ENCODE peak calls at places on chromosomes 13 and 19, in seven cellular contexts. One of them, this sample, is unnamed.

GRCh38 chr13:35957174-35957867 is 173.9 kb downstream of the DCLK1 start:
- DNase-seq in breast epithelium: no peak
- DNase-seq in right lobe of liver: no peak
- DNase-seq in stomach: no peak
- DNase-seq in transverse colon: no peak
- DNase-seq in upper lobe of right lung: no peak
- DNase-seq in GM23338: no peak
- DNase-seq in this sample: no peak

GRCh38 chr13:31016342-31017325 is 84.2 kb downstream of the TEX26 start:
- DNase-seq in breast epithelium: no peak
- DNase-seq in right lobe of liver: no peak
- DNase-seq in upper lobe of right lung: no peak
- DNase-seq in stomach: no peak
- DNase-seq in GM23338: no peak
- DNase-seq in transverse colon: no peak
- DNase-seq in this sample: no peak

GRCh38 chr19:48749571-48750198 is 2.8 kb downstream of the FUT1 start:
- DNase-seq in GM23338: no peak
- DNase-seq in upper lobe of right lung: no peak
- DNase-seq in stomach: no peak
- DNase-seq in right lobe of liver: no peak
- DNase-seq in breast epithelium: no peak
- DNase-seq in transverse colon: no peak
- DNase-seq in this sample: no peak

GRCh38 chr13:60384911-60385310 is 12.1 kb upstream of the TDRD3 start:
- DNase-seq in breast epithelium: no peak
- DNase-seq in stomach: no peak
- DNase-seq in transverse colon: no peak
- DNase-seq in right lobe of liver: no peak
- DNase-seq in upper lobe of right lung: no peak
- DNase-seq in GM23338: no peak
- DNase-seq in this sample: no peak

GRCh38 chr19:30649149-30649548 is 277.0 kb downstream of the ZNF536 start:
- DNase-seq in GM23338: no peak
- DNase-seq in breast epithelium: no peak
- DNase-seq in transverse colon: no peak
- DNase-seq in right lobe of liver: no peak
- DNase-seq in stomach: no peak
- DNase-seq in upper lobe of right lung: no peak
- DNase-seq in this sample: no peak

GRCh38 chr19:51607920-51608562 is 22.2 kb downstream of the SIGLEC5 start:
- DNase-seq in stomach: peak; percentile 75
- DNase-seq in breast epithelium: peak; percentile 84
- DNase-seq in upper lobe of right lung: peak; percentile 91
- DNase-seq in right lobe of liver: peak; percentile 75
- DNase-seq in GM23338: peak; percentile 94
- DNase-seq in transverse colon: peak; percentile 82
- DNase-seq in this sample: peak; percentile 85

GRCh38 chr19:33279430-33280350 is 22.6 kb downstream of the CEBPA start:
- DNase-seq in transverse colon: no peak
- DNase-seq in breast epithelium: no peak
- DNase-seq in GM23338: no peak
- DNase-seq in upper lobe of right lung: no peak
- DNase-seq in stomach: no peak
- DNase-seq in right lobe of liver: no peak
- DNase-seq in this sample: no peak

GRCh38 chr19:15358918-15359317 is 20.7 kb downstream of the AKAP8 start:
- DNase-seq in GM23338: no peak
- DNase-seq in stomach: no peak
- DNase-seq in upper lobe of right lung: no peak
- DNase-seq in breast epithelium: no peak
- DNase-seq in right lobe of liver: no peak
- DNase-seq in transverse colon: no peak
- DNase-seq in this sample: no peak

GRCh38 chr19:49896863-49897621 is at the start of gene IL4I1:
- DNase-seq in breast epithelium: no peak
- DNase-seq in GM23338: no peak
- DNase-seq in upper lobe of right lung: peak; percentile 73
- DNase-seq in right lobe of liver: no peak
- DNase-seq in stomach: no peak
- DNase-seq in transverse colon: peak; percentile 45
- DNase-seq in this sample: no peak

GRCh38 chr13:99260216-99260615 is 2.0 kb upstream of the GPR18 start:
- DNase-seq in transverse colon: no peak
- DNase-seq in right lobe of liver: no peak
- DNase-seq in breast epithelium: no peak
- DNase-seq in stomach: no peak
- DNase-seq in upper lobe of right lung: no peak
- DNase-seq in GM23338: no peak
- DNase-seq in this sample: no peak

GRCh38 chr19:10871711-10872550 is 578 bp downstream of the CARM1 start:
- DNase-seq in breast epithelium: no peak
- DNase-seq in stomach: peak; percentile 41
- DNase-seq in right lobe of liver: peak; percentile 63
- DNase-seq in transverse colon: peak; percentile 44
- DNase-seq in upper lobe of right lung: peak; percentile 81
- DNase-seq in GM23338: peak; percentile 58
- DNase-seq in this sample: peak; percentile 60

GRCh38 chr19:10870955-10871603 is at the start of gene CARM1:
- DNase-seq in breast epithelium: peak; percentile 99
- DNase-seq in GM23338: peak; percentile 96
- DNase-seq in right lobe of liver: peak; percentile 100
- DNase-seq in stomach: peak; percentile 100
- DNase-seq in transverse colon: peak; percentile 100
- DNase-seq in upper lobe of right lung: peak; percentile 100
- DNase-seq in this sample: peak; percentile 100

GRCh38 chr19:10876459-10877240 is 5.3 kb downstream of the CARM1 start:
- DNase-seq in upper lobe of right lung: no peak
- DNase-seq in GM23338: no peak
- DNase-seq in transverse colon: peak; percentile 44
- DNase-seq in stomach: no peak
- DNase-seq in breast epithelium: no peak
- DNase-seq in right lobe of liver: no peak
- DNase-seq in this sample: no peak

GRCh38 chr19:10872551-10873107 is 1.3 kb downstream of the CARM1 start:
- DNase-seq in GM23338: no peak
- DNase-seq in right lobe of liver: no peak
- DNase-seq in transverse colon: no peak
- DNase-seq in breast epithelium: no peak
- DNase-seq in stomach: no peak
- DNase-seq in upper lobe of right lung: no peak
- DNase-seq in this sample: no peak

DNA sequence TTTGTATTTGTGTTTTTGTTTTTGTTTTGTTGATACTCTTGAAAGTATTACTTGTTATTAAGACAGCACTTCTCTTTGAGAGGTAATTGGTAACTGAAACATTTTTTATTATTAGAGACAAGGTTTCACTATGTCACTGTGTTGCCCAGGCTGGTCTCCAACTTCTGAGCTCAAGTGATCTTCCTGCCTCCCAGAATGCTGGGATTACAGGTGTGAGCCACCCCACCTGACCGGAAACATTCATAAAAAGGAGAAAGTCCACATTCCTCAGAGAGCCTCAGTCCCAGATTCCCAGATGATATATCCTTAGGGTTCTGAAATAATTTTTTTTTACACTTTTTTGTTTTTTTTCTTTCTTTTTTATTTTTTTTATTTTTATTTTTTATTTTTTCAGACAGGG is 2.7 kb downstream of the CARM1 start:
- DNase-seq in right lobe of liver: no peak
- DNase-seq in breast epithelium: no peak
- DNase-seq in upper lobe of right lung: no peak
- DNase-seq in GM23338: no peak
- DNase-seq in stomach: no peak
- DNase-seq in transverse colon: peak; percentile 54
- DNase-seq in this sample: peak; percentile 68
- H3K27ac ChIP-seq in right lobe of liver: no peak overlapping the region
- H3K27ac ChIP-seq in breast epithelium: no peak overlapping the region
- H3K27ac ChIP-seq in upper lobe of right lung: no peak overlapping the region
- H3K27ac ChIP-seq in GM23338: no peak overlapping the region
- H3K27ac ChIP-seq in stomach: no peak overlapping the region
- H3K27ac ChIP-seq in transverse colon: peak overlapping the region; percentile 48
- H3K27ac ChIP-seq in this sample: peak overlapping the region; percentile 24

GRCh38 chr13:42378383-42378780 is 106.4 kb downstream of the AKAP11 start:
- DNase-seq in upper lobe of right lung: no peak
- DNase-seq in transverse colon: no peak
- DNase-seq in right lobe of liver: no peak
- DNase-seq in GM23338: no peak
- DNase-seq in stomach: no peak
- DNase-seq in breast epithelium: no peak
- DNase-seq in this sample: no peak
- H3K4me1 ChIP-seq in upper lobe of right lung: no peaks in the 10 kb centered on the region
- H3K4me1 ChIP-seq in transverse colon: no peaks in the 10 kb centered on the region
- H3K4me1 ChIP-seq in right lobe of liver: no peaks in the 10 kb centered on the region
- H3K4me1 ChIP-seq in GM23338: no peaks in the 10 kb centered on the region
- H3K4me1 ChIP-seq in stomach: no peaks in the 10 kb centered on the region
- H3K4me1 ChIP-seq in breast epithelium: no peaks in the 10 kb centered on the region
- H3K4me1 ChIP-seq in this sample: no peaks in the 10 kb centered on the region

DNA sequence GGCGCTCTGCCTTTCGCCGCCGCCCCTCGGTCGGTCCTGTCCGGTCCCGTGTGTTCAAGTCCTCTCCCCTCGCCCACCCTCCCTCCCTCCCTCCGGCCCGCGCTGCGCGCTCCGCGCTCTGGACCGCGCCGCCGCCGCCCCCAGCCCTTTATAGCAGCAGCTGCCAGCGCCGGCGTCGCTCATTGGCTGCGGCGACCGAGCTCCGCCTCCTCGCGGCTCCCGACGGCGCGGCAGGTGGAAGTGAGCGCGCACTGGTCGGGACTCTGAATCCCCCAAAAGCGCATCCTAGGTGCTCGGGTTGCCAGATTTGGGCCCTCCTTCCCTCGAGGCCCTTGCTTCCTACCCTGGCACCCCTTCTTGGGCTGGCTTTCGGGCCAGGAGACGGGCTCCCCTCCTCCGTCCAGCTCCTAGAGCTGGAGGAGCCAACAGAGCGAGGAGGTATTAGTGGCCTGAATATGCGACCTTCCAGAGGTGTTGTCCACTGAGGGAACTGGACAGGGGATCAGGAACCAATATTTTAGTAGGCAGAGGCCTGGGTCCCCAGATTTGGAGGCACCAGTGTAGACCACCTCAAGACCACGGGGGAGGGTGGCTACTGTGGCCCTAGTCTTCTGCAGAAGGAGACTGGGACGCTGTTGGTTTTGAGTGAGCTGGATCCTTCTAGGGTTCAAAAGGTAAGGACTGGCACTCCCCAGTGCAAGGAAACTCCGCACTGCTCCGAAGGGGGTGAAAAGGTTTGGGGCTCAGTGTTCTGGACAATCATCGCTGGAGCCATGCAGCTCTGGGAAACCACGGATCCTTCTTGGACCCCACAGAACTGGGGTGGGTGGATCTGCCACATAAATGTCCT is at the start of gene ELAVL3:
- DNase-seq in stomach: no peak
- DNase-seq in breast epithelium: no peak
- DNase-seq in transverse colon: no peak
- DNase-seq in right lobe of liver: no peak
- DNase-seq in upper lobe of right lung: no peak
- DNase-seq in GM23338: peak; percentile 76
- DNase-seq in this sample: no peak
- H3K4me3 ChIP-seq in stomach: peak within 1 kb of the TSS; percentile 34
- H3K4me3 ChIP-seq in breast epithelium: peak within 1 kb of the TSS; percentile 60
- H3K4me3 ChIP-seq in transverse colon: no peak within 1 kb of the TSS
- H3K4me3 ChIP-seq in right lobe of liver: no peak within 1 kb of the TSS
- H3K4me3 ChIP-seq in upper lobe of right lung: no peak within 1 kb of the TSS
- H3K4me3 ChIP-seq in GM23338: peak within 1 kb of the TSS; percentile 61
- H3K4me3 ChIP-seq in this sample: no peak within 1 kb of the TSS

DNA sequence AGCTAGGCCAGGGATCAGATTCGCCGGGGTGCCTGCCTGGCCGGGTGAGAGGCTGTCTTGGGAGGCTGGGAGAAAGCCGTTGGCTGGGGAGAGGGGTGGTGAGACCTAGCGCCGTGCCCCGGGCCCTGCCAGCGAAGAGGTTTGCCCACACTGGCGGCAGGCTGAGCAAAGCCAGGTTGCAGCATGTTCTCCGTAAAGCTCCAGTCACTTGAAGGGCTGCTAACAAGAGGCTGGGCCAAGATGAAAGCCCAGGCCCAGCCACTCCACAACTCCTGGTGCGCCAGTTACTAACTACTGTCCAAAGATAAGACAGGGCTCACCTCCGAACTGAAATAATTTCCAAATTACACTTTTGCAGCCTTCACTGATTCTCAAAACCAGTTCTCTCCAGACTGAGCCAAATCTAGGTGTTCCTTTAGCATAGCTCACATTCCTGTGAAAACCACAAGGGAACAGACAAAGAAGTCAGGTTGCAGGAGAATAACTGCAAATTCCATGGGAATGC is 16.3 kb downstream of the ELAVL1 start:
- DNase-seq in GM23338: no peak
- DNase-seq in stomach: no peak
- DNase-seq in breast epithelium: no peak
- DNase-seq in transverse colon: no peak
- DNase-seq in right lobe of liver: no peak
- DNase-seq in upper lobe of right lung: no peak
- DNase-seq in this sample: no peak
- H3K27ac ChIP-seq in GM23338: peak overlapping the region; percentile 52
- H3K27ac ChIP-seq in stomach: no peak overlapping the region
- H3K27ac ChIP-seq in breast epithelium: peak overlapping the region; percentile 88
- H3K27ac ChIP-seq in transverse colon: no peak overlapping the region
- H3K27ac ChIP-seq in right lobe of liver: no peak overlapping the region
- H3K27ac ChIP-seq in upper lobe of right lung: peak overlapping the region; percentile 74
- H3K27ac ChIP-seq in this sample: no peak overlapping the region

This sample was measured in colonic mucosa.